ENCODE peak calls at places on chromosome 15, in five cellular contexts. O is HepG2, Z is K562, R is H1, K is GM12878. U is an unnamed sample.

GRCh38 chr15:95995375-95996168 is 334.9 kb upstream of the NR2F2 start:
- DNase-seq in O (no peak), Z (no peak), K (no peak), R (no peak), U (no peak)

GRCh38 chr15:95175914-95176658 is 944.7 kb downstream of the MCTP2 start:
- DNase-seq in Z (no peak), K (no peak), O (no peak), R (no peak), U (no peak)

GRCh38 chr15:55588070-55588817 is at the start of gene PYGO1:
- DNase-seq in R (no peak), O (peak), K (no peak), Z (peak), U (peak)

GRCh38 chr15:39025881-39026280 is 461.3 kb upstream of the RASGRP1 start:
- DNase-seq in O (no peak), K (no peak), Z (no peak), R (no peak), U (no peak)

GRCh38 chr15:73886717-73887345 is 13.5 kb downstream of the TBC1D21 start:
- DNase-seq in O (no peak), K (no peak), R (no peak), Z (no peak), U (no peak)

GRCh38 chr15:70854669-70854976 is 666 bp upstream of the LARP6 start:
- DNase-seq in K (no peak), O (no peak), Z (no peak), R (no peak), U (no peak)

GRCh38 chr15:58520936-58521292 is 89.1 kb downstream of the LIPC start:
- DNase-seq in Z (no peak), R (no peak), O (no peak), K (no peak), U (no peak)

GRCh38 chr15:84715442-84716035 is 400 bp downstream of the SEC11A start:
- DNase-seq in O (no peak), R (no peak), K (no peak), Z (no peak), U (no peak)

GRCh38 chr15:89928421-89928820 is 15.7 kb upstream of the ARPIN start:
- DNase-seq in O (peak), K (no peak), Z (no peak), R (no peak), U (no peak)

GRCh38 chr15:58247803-58248503 is 109.8 kb downstream of the AQP9 start:
- DNase-seq in R (no peak), O (no peak), Z (no peak), K (no peak), U (no peak)

GRCh38 chr15:68829068-68829467 is 8.4 kb upstream of the ANP32A start:
- DNase-seq in Z (no peak), K (no peak), R (no peak), O (peak), U (no peak)

GRCh38 chr15:29090617-29091466 is 178.8 kb downstream of the NSMCE3 start:
- DNase-seq in Z (peak), R (no peak), O (peak), K (no peak), U (peak)

GRCh38 chr15:62502451-62502850 is 337.4 kb upstream of the C2CD4B start:
- DNase-seq in K (no peak), Z (no peak), O (no peak), R (no peak), U (no peak)

GRCh38 chr15:96223939-96224338 is 106.6 kb upstream of the NR2F2 start:
- DNase-seq in O (no peak), Z (no peak), K (no peak), R (no peak), U (no peak)

GRCh38 chr15:32956006-32956405 is 238.2 kb downstream of the GREM1 start:
- DNase-seq in Z (peak), R (no peak), K (no peak), O (peak), U (no peak)

GRCh38 chr15:89802231-89802928 is 12.3 kb downstream of the ANPEP start:
- DNase-seq in K (no peak), Z (peak), O (no peak), R (no peak), U (no peak)

GRCh38 chr15:75731248-75732100 is 18.8 kb upstream of the CSPG4 start:
- DNase-seq in R (no peak), O (no peak), K (no peak), Z (no peak), U (peak)

GRCh38 chr15:33161209-33161608 is 33.3 kb downstream of the FMN1 start:
- DNase-seq in Z (no peak), K (no peak), R (no peak), O (no peak), U (no peak)

GRCh38 chr15:90610220-90610619 is 80.5 kb downstream of the CRTC3 start:
- DNase-seq in R (no peak), Z (no peak), O (no peak), K (no peak), U (no peak)

GRCh38 chr15:89391685-89392257 is 57.1 kb upstream of the POLG start:
- DNase-seq in K (no peak), Z (no peak), R (no peak), O (no peak), U (no peak)

GRCh38 chr15:47442366-47442765 is 274.9 kb upstream of the SEMA6D start:
- DNase-seq in Z (no peak), R (no peak), K (no peak), O (no peak), U (no peak)

GRCh38 chr15:58731756-58732535 is 17.6 kb downstream of the ADAM10 start:
- DNase-seq in R (no peak), Z (peak), O (no peak), K (no peak), U (no peak)

GRCh38 chr15:55879181-55879580 is 114.2 kb downstream of the NEDD4 start:
- DNase-seq in Z (no peak), R (no peak), K (no peak), O (no peak), U (no peak)

GRCh38 chr15:68431792-68432401 is at the start of gene ITGA11:
- DNase-seq in O (no peak), K (no peak), R (no peak), Z (peak), U (peak)

GRCh38 chr15:36185438-36185837 is 394.0 kb upstream of the CDIN1 start:
- DNase-seq in O (no peak), Z (no peak), K (no peak), R (no peak), U (no peak)

GRCh38 chr15:39363761-39364586 is 216.9 kb upstream of the THBS1 start:
- DNase-seq in K (no peak), Z (no peak), O (peak), R (no peak), U (no peak)

GRCh38 chr15:94119923-94120775 is 111.2 kb upstream of the MCTP2 start:
- DNase-seq in Z (peak), R (peak), K (peak), O (peak), U (peak)

GRCh38 chr15:72902929-72903260 is 119.3 kb upstream of the ADPGK start:
- DNase-seq in O (no peak), R (no peak), Z (no peak), K (no peak), U (no peak)

GRCh38 chr15:50916395-50916794 is 7.9 kb downstream of the AP4E1 start:
- DNase-seq in R (no peak), K (no peak), O (no peak), Z (no peak), U (no peak)
- TF ChIP-seq ATF3 in R (no peak), K (no peak), O (no peak), Z (no peak), U (no peak)

GRCh38 chr15:77901251-77901881 is 176.1 kb downstream of the TBC1D2B start:
- DNase-seq in R (no peak), Z (no peak), K (no peak), O (no peak), U (peak)
- TF ChIP-seq USF2 in R (no peak), Z (no peak), K (no peak), O (no peak), U (no peak)

DNA sequence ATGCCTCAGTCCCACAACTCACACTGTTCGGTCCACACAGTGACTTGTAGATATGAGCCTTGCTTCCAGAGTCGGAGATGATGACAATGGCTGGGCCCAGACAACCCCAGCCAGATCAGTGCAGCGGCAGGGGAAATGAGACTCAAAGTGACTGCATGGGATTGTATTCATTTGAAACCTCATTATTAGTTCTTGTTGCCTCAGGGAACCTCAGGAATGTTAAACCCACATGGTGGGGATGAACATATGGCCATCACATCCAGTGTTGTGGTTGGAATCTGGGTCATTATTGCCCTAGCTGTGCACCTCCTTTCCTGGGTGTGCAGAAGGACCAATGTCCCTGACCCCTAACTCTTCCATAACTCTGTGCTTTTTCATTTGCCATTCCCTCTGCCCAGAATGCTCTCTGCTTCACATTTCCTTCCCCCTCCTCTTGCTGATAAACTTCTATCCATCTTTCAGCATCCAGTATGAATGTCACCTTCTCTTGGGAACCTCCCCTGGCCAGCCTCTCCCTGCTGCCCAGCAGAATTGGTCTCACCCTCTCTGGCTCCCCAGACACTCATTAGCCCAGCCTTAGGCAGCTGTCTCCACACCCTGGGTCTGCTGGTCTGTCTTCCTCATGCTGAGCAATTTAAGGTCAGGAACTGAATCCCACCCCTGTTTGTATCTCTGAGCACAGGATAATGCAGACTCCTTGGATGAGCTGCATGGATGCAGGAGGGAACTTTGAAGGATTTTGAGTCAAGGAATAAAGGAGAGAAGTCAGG is 67.0 kb upstream of the TNFAIP8L3 start:
- DNase-seq in R (no peak), Z (no peak), O (no peak), K (no peak), U (no peak)
- TF ChIP-seq ATF3 in R (no peak), Z (no peak), O (no peak), K (no peak), U (no peak)

DNA sequence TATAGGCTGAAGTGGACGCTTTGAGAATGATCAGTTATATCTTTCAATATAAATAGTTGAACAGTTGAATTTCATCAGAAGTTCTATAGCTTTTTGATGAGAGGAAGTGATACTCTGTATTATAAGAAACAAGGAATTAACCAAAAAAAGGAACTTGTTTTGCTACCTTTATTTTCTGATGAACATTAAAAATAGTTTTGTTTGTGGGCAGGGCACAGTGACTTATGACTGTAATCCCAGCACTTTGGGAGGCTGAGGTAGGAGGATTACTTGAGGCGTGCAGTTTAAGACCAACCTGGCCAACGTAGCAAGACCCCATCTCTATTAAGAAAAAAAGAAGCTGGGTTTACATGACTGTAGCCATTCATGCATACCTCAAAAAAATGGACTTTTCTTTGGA is 16.7 kb downstream of the BLOC1S6 start:
- DNase-seq in K (no peak), Z (no peak), O (no peak), R (no peak), U (no peak)
- TF ChIP-seq USF2 in K (no peak), Z (no peak), O (no peak), R (no peak), U (no peak)

GRCh38 chr15:48888209-48888608 is 10.3 kb downstream of the EID1 start:
- DNase-seq in Z (no peak), R (no peak), O (no peak), K (no peak), U (no peak)
- TF ChIP-seq ATF3 in Z (no peak), R (no peak), O (no peak), K (no peak), U (no peak)

GRCh38 chr15:41498657-41499056 is 5.0 kb downstream of the ITPKA start:
- DNase-seq in R (no peak), O (no peak), K (no peak), Z (no peak), U (no peak)
- TF ChIP-seq USF2 in R (no peak), O (no peak), K (no peak), Z (no peak), U (no peak)

DNA sequence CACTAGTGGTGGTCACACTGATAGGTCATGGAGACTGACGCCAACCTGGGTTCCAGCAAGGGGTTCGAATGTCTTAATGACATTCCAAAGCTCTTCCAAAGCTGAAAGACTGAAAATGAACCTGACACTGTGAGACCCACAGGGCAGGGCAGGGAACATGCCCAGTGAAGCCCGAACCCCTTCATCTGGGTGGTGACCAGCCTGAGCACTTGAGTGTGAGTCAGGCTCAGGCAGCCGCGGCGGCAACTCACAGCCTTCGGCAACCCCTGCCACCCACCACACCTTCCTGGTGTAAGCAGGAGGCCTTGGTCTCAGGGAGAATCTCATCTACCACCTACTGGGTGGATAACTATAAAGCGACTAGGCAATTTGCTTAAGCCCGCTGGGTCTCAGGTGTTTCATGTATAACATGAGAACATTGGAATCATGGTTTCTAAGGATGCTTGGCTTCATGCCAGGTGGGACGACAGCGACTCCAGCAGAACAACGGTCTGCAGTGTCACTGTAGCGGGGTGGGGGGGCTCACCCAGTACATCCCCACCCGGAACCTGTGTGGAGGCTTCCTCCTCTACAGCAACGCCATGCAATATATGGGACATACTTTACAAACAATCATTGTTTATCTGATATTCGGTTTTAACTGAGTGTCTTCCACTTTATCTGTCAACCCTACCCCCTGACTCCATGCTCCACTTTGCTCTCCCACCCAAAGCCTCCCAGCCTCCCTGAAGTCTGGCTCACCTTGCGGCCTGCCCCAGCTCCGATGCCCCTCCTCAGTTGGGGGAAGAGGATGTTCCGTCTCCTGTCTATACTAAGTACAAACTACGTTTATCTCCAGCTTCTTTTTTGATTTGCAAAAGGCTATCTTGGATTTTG is 125.0 kb upstream of the MEF2A start:
- DNase-seq in O (no peak), K (no peak), Z (no peak), R (no peak), U (no peak)
- TF ChIP-seq ATF3 in O (no peak), K (no peak), Z (no peak), R (no peak), U (no peak)

DNA sequence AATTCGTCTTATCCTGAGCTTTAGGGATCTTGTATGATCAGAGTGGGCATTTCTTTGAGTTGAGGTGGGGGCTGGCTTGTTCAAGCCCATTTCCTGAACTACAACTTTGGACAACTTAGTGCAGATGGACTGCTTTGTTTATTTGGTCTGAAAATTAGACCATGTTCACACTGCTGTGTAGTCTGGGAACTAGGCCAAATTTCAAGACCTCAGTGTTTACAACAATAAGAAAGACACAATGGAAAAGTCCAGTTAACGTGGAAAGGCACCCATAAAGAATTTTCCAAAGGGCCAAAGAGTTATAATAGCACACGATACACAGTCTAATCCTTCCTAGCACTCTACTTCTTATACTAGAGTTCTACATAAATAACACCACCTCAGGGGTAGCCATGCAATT is 60.8 kb downstream of the ATP8B4 start:
- DNase-seq in Z (no peak), O (no peak), K (no peak), R (no peak), U (no peak)
- TF ChIP-seq USF2 in Z (no peak), O (no peak), K (no peak), R (no peak), U (no peak)

DNA sequence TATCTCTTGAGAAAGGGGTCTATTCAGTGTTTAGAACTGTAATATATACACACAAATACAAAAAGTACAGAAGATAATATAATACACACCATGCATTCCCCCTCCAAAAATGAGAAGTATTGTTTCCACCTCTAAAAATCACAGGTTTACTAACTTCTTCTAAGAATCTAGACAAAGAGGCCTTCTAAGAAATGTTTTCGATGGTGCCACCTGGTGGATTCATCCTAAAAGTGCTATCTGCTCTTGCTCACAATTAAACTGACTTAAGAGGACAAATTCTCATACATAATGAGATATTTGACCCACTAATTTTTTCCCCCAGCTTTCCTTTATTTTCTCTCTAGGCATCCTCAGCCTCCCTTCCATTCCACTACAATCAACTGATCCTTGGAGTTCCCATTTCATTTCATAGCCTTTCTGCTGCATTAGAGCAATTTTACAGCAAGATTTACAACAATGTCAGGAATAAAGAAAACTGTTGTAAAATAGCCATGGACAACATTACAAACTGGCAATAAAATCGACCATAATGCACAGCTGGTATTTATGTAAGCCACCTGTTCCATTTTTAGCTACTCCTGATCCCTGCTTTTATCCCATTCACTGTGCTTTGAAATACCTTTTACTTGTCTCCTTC is 124.6 kb downstream of the ARRDC4 start:
- DNase-seq in O (peak), K (no peak), R (no peak), Z (no peak), U (no peak)
- TF ChIP-seq ATF3 in O (no peak), K (no peak), R (no peak), Z (no peak), U (no peak)

U was measured in WTC11.